ENCODE peak calls at places on chromosomes 2 and 18, in four cellular contexts. One of them, this sample, is unnamed.

GRCh38 chr2:134232868-134233732 is 20.8 kb upstream of the MGAT5 start:
- DNase-seq in pancreas: no peak
- DNase-seq in NB4: peak; percentile 39
- DNase-seq in gastrocnemius medialis: no peak
- DNase-seq in this sample: no peak

GRCh38 chr2:20962939-20963543 is 80.8 kb downstream of the APOB start:
- DNase-seq in NB4: peak; percentile 67
- DNase-seq in gastrocnemius medialis: peak; percentile 40
- DNase-seq in pancreas: peak; percentile 62
- DNase-seq in this sample: peak; percentile 57

GRCh38 chr2:189045836-189046235 is 71.7 kb downstream of the COL3A1 start:
- DNase-seq in NB4: no peak
- DNase-seq in pancreas: no peak
- DNase-seq in gastrocnemius medialis: no peak
- DNase-seq in this sample: no peak

GRCh38 chr2:149100739-149101699 is 62.5 kb downstream of the LYPD6B start:
- DNase-seq in NB4: no peak
- DNase-seq in pancreas: no peak
- DNase-seq in gastrocnemius medialis: no peak
- DNase-seq in this sample: no peak

GRCh38 chr18:32717151-32717550 is 55.7 kb downstream of the KLHL14 start:
- DNase-seq in NB4: no peak
- DNase-seq in gastrocnemius medialis: no peak
- DNase-seq in pancreas: no peak
- DNase-seq in this sample: no peak

GRCh38 chr2:230886207-230886606 is 21.5 kb downstream of the ITM2C start:
- DNase-seq in gastrocnemius medialis: no peak
- DNase-seq in NB4: no peak
- DNase-seq in pancreas: no peak
- DNase-seq in this sample: no peak

GRCh38 chr18:21362921-21363320 is 120.9 kb downstream of the GREB1L start:
- DNase-seq in gastrocnemius medialis: no peak
- DNase-seq in pancreas: no peak
- DNase-seq in NB4: no peak
- DNase-seq in this sample: no peak

GRCh38 chr18:49038423-49038822 is 87.7 kb upstream of the SMAD7 start:
- DNase-seq in gastrocnemius medialis: no peak
- DNase-seq in NB4: no peak
- DNase-seq in pancreas: no peak
- DNase-seq in this sample: no peak

GRCh38 chr2:241110607-241111442 is 8.7 kb upstream of the MTERF4 start:
- DNase-seq in pancreas: no peak
- DNase-seq in gastrocnemius medialis: no peak
- DNase-seq in NB4: no peak
- DNase-seq in this sample: no peak

GRCh38 chr2:161208527-161209139 is 48.4 kb downstream of the TANK start:
- DNase-seq in NB4: peak; percentile 7
- DNase-seq in pancreas: no peak
- DNase-seq in gastrocnemius medialis: no peak
- DNase-seq in this sample: no peak

GRCh38 chr18:80179857-80180558 is 67.3 kb downstream of the PARD6G start:
- DNase-seq in gastrocnemius medialis: no peak
- DNase-seq in pancreas: no peak
- DNase-seq in NB4: no peak
- DNase-seq in this sample: no peak

GRCh38 chr2:70709746-70710145 is 58.3 kb downstream of the ADD2 start:
- DNase-seq in NB4: no peak
- DNase-seq in pancreas: no peak
- DNase-seq in gastrocnemius medialis: no peak
- DNase-seq in this sample: no peak

GRCh38 chr2:215391531-215391930 is 44.3 kb downstream of the FN1 start:
- DNase-seq in NB4: no peak
- DNase-seq in gastrocnemius medialis: no peak
- DNase-seq in pancreas: no peak
- DNase-seq in this sample: no peak

GRCh38 chr2:85754313-85755095 is 713 bp downstream of the ATOH8 start:
- DNase-seq in gastrocnemius medialis: no peak
- DNase-seq in NB4: peak; percentile 39
- DNase-seq in pancreas: no peak
- DNase-seq in this sample: peak; percentile 45

GRCh38 chr2:240800241-240800640 is 19.8 kb downstream of the KIF1A start:
- DNase-seq in gastrocnemius medialis: no peak
- DNase-seq in NB4: no peak
- DNase-seq in pancreas: peak; percentile 15
- DNase-seq in this sample: no peak

GRCh38 chr2:76867854-76868253 is 654.3 kb downstream of the LRRTM4 start:
- DNase-seq in pancreas: no peak
- DNase-seq in gastrocnemius medialis: no peak
- DNase-seq in NB4: peak; percentile 4
- DNase-seq in this sample: no peak

GRCh38 chr2:11839916-11840315 is 93.5 kb downstream of the LPIN1 start:
- DNase-seq in NB4: no peak
- DNase-seq in gastrocnemius medialis: no peak
- DNase-seq in pancreas: peak; percentile 3
- DNase-seq in this sample: no peak

GRCh38 chr2:104504331-104505073 is 349.4 kb upstream of the POU3F3 start:
- DNase-seq in gastrocnemius medialis: no peak
- DNase-seq in pancreas: no peak
- DNase-seq in NB4: no peak
- DNase-seq in this sample: no peak

GRCh38 chr18:23932385-23933067 is 82.0 kb upstream of the TTC39C start:
- DNase-seq in pancreas: no peak
- DNase-seq in NB4: no peak
- DNase-seq in gastrocnemius medialis: no peak
- DNase-seq in this sample: no peak

GRCh38 chr2:237882510-237883481 is 23.4 kb downstream of the RAMP1 start:
- DNase-seq in pancreas: peak; percentile 69
- DNase-seq in gastrocnemius medialis: no peak
- DNase-seq in NB4: no peak
- DNase-seq in this sample: no peak

GRCh38 chr18:36761186-36761698 is 67.6 kb downstream of the TPGS2 start:
- DNase-seq in NB4: no peak
- DNase-seq in gastrocnemius medialis: no peak
- DNase-seq in pancreas: no peak
- DNase-seq in this sample: no peak

GRCh38 chr2:46706264-46706983 is 209.2 kb downstream of the MCFD2 start:
- DNase-seq in pancreas: no peak
- DNase-seq in NB4: no peak
- DNase-seq in gastrocnemius medialis: no peak
- DNase-seq in this sample: no peak

GRCh38 chr2:181239400-181239799 is 217.8 kb upstream of the ITGA4 start:
- DNase-seq in gastrocnemius medialis: no peak
- DNase-seq in NB4: peak; percentile 29
- DNase-seq in pancreas: no peak
- DNase-seq in this sample: no peak

GRCh38 chr2:221283896-221284295 is 288.2 kb downstream of the EPHA4 start:
- DNase-seq in NB4: no peak
- DNase-seq in pancreas: no peak
- DNase-seq in gastrocnemius medialis: no peak
- DNase-seq in this sample: no peak

GRCh38 chr2:106108351-106108750 is 85.8 kb downstream of the UXS1 start:
- DNase-seq in gastrocnemius medialis: no peak
- DNase-seq in pancreas: no peak
- DNase-seq in NB4: no peak
- DNase-seq in this sample: no peak

GRCh38 chr2:60549250-60550150 is 4.0 kb downstream of the BCL11A start:
- DNase-seq in pancreas: peak; percentile 51
- DNase-seq in NB4: peak; percentile 81
- DNase-seq in gastrocnemius medialis: no peak
- DNase-seq in this sample: peak; percentile 36

GRCh38 chr2:9152975-9153402 is 53.6 kb upstream of the ASAP2 start:
- DNase-seq in pancreas: no peak
- DNase-seq in NB4: no peak
- DNase-seq in gastrocnemius medialis: no peak
- DNase-seq in this sample: no peak

GRCh38 chr18:79421275-79421857 is 25.6 kb downstream of the NFATC1 start:
- DNase-seq in gastrocnemius medialis: no peak
- DNase-seq in NB4: no peak
- DNase-seq in pancreas: no peak
- DNase-seq in this sample: no peak

GRCh38 chr18:57691363-57691762 is 69.7 kb upstream of the NARS1 start:
- DNase-seq in gastrocnemius medialis: no peak
- DNase-seq in NB4: no peak
- DNase-seq in pancreas: no peak
- DNase-seq in this sample: no peak

GRCh38 chr2:114170070-114170469 is 272.4 kb upstream of the DPP10 start:
- DNase-seq in gastrocnemius medialis: no peak
- DNase-seq in NB4: no peak
- DNase-seq in pancreas: no peak
- DNase-seq in this sample: no peak

GRCh38 chr2:24354382-24354781 is 6.0 kb downstream of the ITSN2 start:
- DNase-seq in pancreas: no peak
- DNase-seq in gastrocnemius medialis: no peak
- DNase-seq in NB4: no peak
- DNase-seq in this sample: no peak

GRCh38 chr18:48022531-48023330 is 92.3 kb upstream of the SMAD2 start:
- DNase-seq in NB4: peak; percentile 90
- DNase-seq in gastrocnemius medialis: no peak
- DNase-seq in pancreas: no peak
- DNase-seq in this sample: peak; percentile 41

GRCh38 chr2:185745864-185746859 is 7.6 kb downstream of the FSIP2 start:
- DNase-seq in gastrocnemius medialis: no peak
- DNase-seq in pancreas: no peak
- DNase-seq in NB4: no peak
- DNase-seq in this sample: no peak

GRCh38 chr2:199455533-199456382 is 2.0 kb downstream of the SATB2 start:
- DNase-seq in pancreas: peak; percentile 53
- DNase-seq in gastrocnemius medialis: no peak
- DNase-seq in NB4: peak; percentile 97
- DNase-seq in this sample: no peak
- TF ChIP-seq CTCF in pancreas: no peak
- TF ChIP-seq CTCF in gastrocnemius medialis: no peak
- TF ChIP-seq CTCF in NB4: no peak
- TF ChIP-seq CTCF in this sample: no peak

DNA sequence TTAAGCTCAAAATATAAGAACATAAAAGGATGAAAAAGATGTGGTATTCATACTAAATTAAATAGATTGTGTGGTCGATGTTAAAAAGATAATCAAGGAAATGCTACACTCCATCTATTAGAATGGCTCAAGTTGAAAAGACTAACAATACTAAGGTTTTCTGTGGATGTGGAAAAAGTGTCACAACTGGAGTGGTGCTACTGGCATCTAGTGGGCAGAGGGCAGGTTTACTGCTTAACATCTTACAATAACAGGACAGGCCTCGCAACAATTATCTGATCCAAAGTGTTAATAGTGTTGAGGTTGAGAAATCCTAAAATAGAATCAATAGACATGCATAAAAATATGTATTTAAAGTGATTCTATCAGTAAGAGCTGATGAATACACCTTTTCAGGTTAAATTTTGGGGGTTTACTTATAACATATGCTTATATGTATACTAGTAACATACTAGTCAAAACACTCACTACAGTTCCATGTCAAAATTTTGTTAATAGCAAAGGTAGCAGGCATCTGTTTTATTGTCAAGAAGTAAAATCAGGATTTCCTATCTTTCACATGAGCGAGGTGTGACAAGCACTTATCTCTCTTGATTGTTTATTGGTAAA is 91.5 kb upstream of the TMEFF2 start:
- DNase-seq in NB4: peak; percentile 23
- DNase-seq in gastrocnemius medialis: no peak
- DNase-seq in pancreas: no peak
- DNase-seq in this sample: no peak
- TF ChIP-seq CTCF in NB4: peak; percentile 9
- TF ChIP-seq CTCF in gastrocnemius medialis: no peak
- TF ChIP-seq CTCF in pancreas: no peak
- TF ChIP-seq CTCF in this sample: peak; percentile 31

GRCh38 chr2:172427256-172427989 is at the start of gene ITGA6:
- DNase-seq in pancreas: peak; percentile 89
- DNase-seq in gastrocnemius medialis: peak; percentile 49
- DNase-seq in NB4: peak; percentile 88
- DNase-seq in this sample: peak; percentile 81
- TF ChIP-seq CTCF in pancreas: no peak
- TF ChIP-seq CTCF in gastrocnemius medialis: no peak
- TF ChIP-seq CTCF in NB4: no peak
- TF ChIP-seq CTCF in this sample: peak; percentile 57

GRCh38 chr2:28488083-28488482 is 7.8 kb upstream of the PLB1 start:
- DNase-seq in NB4: no peak
- DNase-seq in gastrocnemius medialis: no peak
- DNase-seq in pancreas: no peak
- DNase-seq in this sample: no peak

GRCh38 chr2:28486526-28486925 is 9.3 kb upstream of the PLB1 start:
- DNase-seq in NB4: no peak
- DNase-seq in gastrocnemius medialis: no peak
- DNase-seq in pancreas: no peak
- DNase-seq in this sample: no peak

GRCh38 chr2:28490558-28490957 is 5.3 kb upstream of the PLB1 start:
- DNase-seq in gastrocnemius medialis: no peak
- DNase-seq in pancreas: no peak
- DNase-seq in NB4: no peak
- DNase-seq in this sample: no peak

GRCh38 chr2:28487258-28487657 is 8.6 kb upstream of the PLB1 start:
- DNase-seq in gastrocnemius medialis: no peak
- DNase-seq in NB4: no peak
- DNase-seq in pancreas: no peak
- DNase-seq in this sample: no peak

DNA sequence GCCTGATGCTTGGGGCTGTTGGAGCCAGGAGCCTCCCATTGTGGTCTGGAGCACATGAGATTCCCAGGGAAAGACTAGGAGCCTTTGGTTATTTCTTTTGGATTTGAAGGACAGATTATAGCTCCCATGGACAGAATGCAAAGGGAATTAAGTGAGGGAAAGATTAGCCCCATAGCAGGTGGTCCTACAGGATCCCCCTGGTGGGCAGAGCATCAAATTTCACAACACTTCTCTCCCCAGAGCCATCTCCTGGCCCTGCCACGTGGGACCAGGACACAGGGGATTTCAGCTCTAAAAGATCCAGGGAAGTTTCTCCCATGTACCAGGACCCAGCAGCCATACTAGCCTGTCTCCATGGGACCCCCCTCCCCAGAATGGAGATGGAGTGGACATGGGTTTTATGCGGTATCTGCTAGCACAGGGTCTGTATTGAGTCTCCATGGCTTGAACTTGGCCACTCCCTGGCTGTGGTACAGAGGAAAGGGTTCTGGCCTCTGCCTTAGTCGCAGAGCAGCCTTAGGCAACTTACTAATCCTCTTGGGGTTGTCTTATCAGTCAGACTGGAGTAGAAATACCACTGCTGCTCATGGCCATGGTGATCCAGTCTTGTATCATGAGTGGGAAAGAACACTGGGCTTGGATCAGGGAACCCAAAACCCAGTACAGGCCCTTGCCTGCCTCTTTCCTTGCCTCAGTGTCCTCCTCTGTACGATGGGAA is 6.8 kb upstream of the PLB1 start:
- DNase-seq in gastrocnemius medialis: no peak
- DNase-seq in pancreas: no peak
- DNase-seq in NB4: no peak
- DNase-seq in this sample: no peak
- TF ChIP-seq CTCF in gastrocnemius medialis: no peak
- TF ChIP-seq CTCF in pancreas: no peak
- TF ChIP-seq CTCF in NB4: no peak
- TF ChIP-seq CTCF in this sample: no peak

GRCh38 chr2:164560181-164560792 is 61.0 kb downstream of the GRB14 start:
- DNase-seq in gastrocnemius medialis: no peak
- DNase-seq in pancreas: no peak
- DNase-seq in NB4: peak; percentile 23
- DNase-seq in this sample: no peak
- TF ChIP-seq CTCF in gastrocnemius medialis: peak; percentile 39
- TF ChIP-seq CTCF in pancreas: peak; percentile 62
- TF ChIP-seq CTCF in NB4: peak; percentile 32
- TF ChIP-seq CTCF in this sample: peak; percentile 73